ENCODE peak calls at places on chromosomes 16 and 17, in four cellular contexts. C is AG08395, K is non-pigmented ciliary epithelial cell, P is erythroblast. E is an unnamed sample.

GRCh38 chr17:30091166-30091670 is 25.4 kb upstream of the NSRP1 start:
- DNase-seq in P (no peak), K (no peak), C (no peak), E (no peak)

GRCh38 chr17:56451629-56452028 is 141.9 kb upstream of the NOG start:
- DNase-seq in C (no peak), P (no peak), K (no peak), E (no peak)

GRCh38 chr16:81523387-81524115 is 78.9 kb downstream of the CMIP start:
- DNase-seq in C (peak), P (no peak), K (peak), E (peak)

GRCh38 chr17:58344047-58344790 is 7.8 kb downstream of the SUPT4H1 start:
- DNase-seq in C (no peak), P (no peak), K (no peak), E (no peak)

GRCh38 chr16:2365895-2366294 is 25.4 kb upstream of the ABCA3 start:
- DNase-seq in C (peak), P (no peak), K (peak), E (peak)

GRCh38 chr16:79351927-79352326 is 248.6 kb downstream of the MAF start:
- DNase-seq in P (no peak), C (no peak), K (no peak), E (no peak)

GRCh38 chr17:64129515-64129764 is 504 bp downstream of the ERN1 start:
- DNase-seq in K (no peak), C (no peak), P (no peak), E (no peak)

GRCh38 chr17:39699818-39700147 is at the start of gene ERBB2:
- DNase-seq in P (no peak), C (peak), K (peak), E (peak)

GRCh38 chr17:62627219-62627903 is at the start of gene MRC2:
- DNase-seq in C (peak), P (no peak), K (peak), E (peak)

GRCh38 chr16:27729516-27730304 is 179.8 kb downstream of the KATNIP start:
- DNase-seq in P (no peak), C (no peak), K (no peak), E (peak)

GRCh38 chr17:1532836-1533602 is 16.6 kb upstream of the INPP5K start:
- DNase-seq in P (peak), K (no peak), C (no peak), E (no peak)

GRCh38 chr17:13970531-13970930 is 98.8 kb upstream of the COX10 start:
- DNase-seq in P (no peak), C (no peak), K (no peak), E (no peak)

GRCh38 chr16:85422374-85423185 is 190.5 kb upstream of the GSE1 start:
- DNase-seq in K (no peak), C (no peak), P (no peak), E (no peak)

GRCh38 chr16:31128711-31129567 is 6.6 kb downstream of the PRSS8 start:
- DNase-seq in P (peak), K (no peak), C (no peak), E (no peak)

GRCh38 chr16:67448580-67448979 is 17.7 kb downstream of the HSD11B2 start:
- DNase-seq in C (no peak), K (no peak), P (no peak), E (no peak)

GRCh38 chr17:69090365-69090764 is 29.6 kb upstream of the ABCA9 start:
- DNase-seq in C (no peak), P (no peak), K (no peak), E (no peak)

GRCh38 chr16:20768818-20769217 is 5.0 kb downstream of the ACSM3 start:
- DNase-seq in K (no peak), C (no peak), P (no peak), E (no peak)

GRCh38 chr16:87628246-87628923 is 26.1 kb downstream of the JPH3 start:
- DNase-seq in K (no peak), P (no peak), C (no peak), E (no peak)

GRCh38 chr17:78583091-78583490 is 5.9 kb upstream of the DNAH17 start:
- DNase-seq in K (no peak), C (peak), P (no peak), E (no peak)

GRCh38 chr17:60039509-60040442 is 38.9 kb downstream of the HEATR6 start:
- DNase-seq in K (no peak), C (no peak), P (no peak), E (no peak)

GRCh38 chr17:57269052-57269451 is 12.7 kb downstream of the MSI2 start:
- DNase-seq in K (no peak), P (no peak), C (no peak), E (no peak)

GRCh38 chr16:31869511-31870201 is 4.0 kb upstream of the ZNF267 start:
- DNase-seq in C (peak), P (peak), K (peak), E (peak)

GRCh38 chr17:68539536-68540469 is 27.6 kb downstream of the PRKAR1A start:
- DNase-seq in P (no peak), C (peak), K (no peak), E (no peak)

GRCh38 chr16:25707982-25708583 is 16.3 kb downstream of the HS3ST4 start:
- DNase-seq in P (peak), C (no peak), K (no peak), E (no peak)

GRCh38 chr17:62965149-62965648 is 836 bp upstream of the TANC2 start:
- DNase-seq in K (no peak), C (no peak), P (no peak), E (no peak)

GRCh38 chr17:11264183-11264871 is 23.3 kb downstream of the SHISA6 start:
- DNase-seq in K (no peak), P (peak), C (no peak), E (no peak)

GRCh38 chr16:21194771-21195301 is 16.5 kb downstream of the ZP2 start:
- DNase-seq in P (no peak), K (peak), C (peak), E (peak)

GRCh38 chr16:27205436-27206065 is 2.2 kb downstream of the KDM8 start:
- DNase-seq in P (no peak), K (no peak), C (no peak), E (no peak)

GRCh38 chr16:3564889-3565141 is 12.4 kb downstream of the NLRC3 start:
- DNase-seq in P (no peak), K (no peak), C (no peak), E (no peak)

GRCh38 chr16:80174416-80174815 is 366.4 kb upstream of the DYNLRB2 start:
- DNase-seq in P (no peak), K (peak), C (peak), E (no peak)

GRCh38 chr17:83062011-83062817 is 17.2 kb upstream of the METRNL start:
- DNase-seq in P (no peak), K (no peak), C (no peak), E (no peak)

GRCh38 chr16:2799852-2800226 is 1.6 kb downstream of the PRSS41 start:
- DNase-seq in P (no peak), C (no peak), K (no peak), E (peak)

GRCh38 chr17:14918540-14918939 is 346.6 kb downstream of the PMP22 start:
- DNase-seq in K (no peak), P (no peak), C (no peak), E (no peak)

GRCh38 chr16:15521390-15521757 is 87.0 kb downstream of the BMERB1 start:
- DNase-seq in K (no peak), P (no peak), C (no peak), E (no peak)

GRCh38 chr17:47929218-47930000 is 12.0 kb upstream of the PNPO start:
- DNase-seq in K (no peak), C (no peak), P (no peak), E (no peak)

GRCh38 chr17:44760474-44761308 is 1.9 kb downstream of the ADAM11 start:
- DNase-seq in P (no peak), K (no peak), C (no peak), E (no peak)

GRCh38 chr16:14155572-14156213 is 84.6 kb downstream of the MRTFB start:
- DNase-seq in P (no peak), C (no peak), K (no peak), E (no peak)

GRCh38 chr17:74851612-74852236 is 8.0 kb downstream of the GRIN2C start:
- DNase-seq in P (no peak), C (no peak), K (no peak), E (no peak)

GRCh38 chr17:62696726-62697490 is 69.4 kb downstream of the MRC2 start:
- DNase-seq in P (no peak), K (no peak), C (no peak), E (no peak)

GRCh38 chr17:57317016-57317415 is 60.7 kb downstream of the MSI2 start:
- DNase-seq in K (no peak), C (no peak), P (no peak), E (no peak)